ENCODE peak calls at places on chromosomes 3 and 15, in ten cellular contexts. B is iris pigment epithelial cell; J is stimulated activated CD8-positive, alpha-beta memory T cell treated with anti-CD3 and anti-CD28 coated beads, Interleukin-15, amount 100 ng/mL, for 24 hours; Q is activated CD8-positive, alpha-beta memory T cell treated with anti-CD3 and anti-CD28 coated beads for 48 hours; U is islet precursor cell; E is SW480; Y is retinal pigment epithelial cell; G is activated naive CD4-positive, alpha-beta T cell treated with anti-CD3 and anti-CD28 coated beads, Interleukin-2, amount 50 U/mL, for 16 hours; W is brain microvascular endothelial cell; Z is T-helper 1 cell. T is an unnamed sample.

GRCh38 chr3:42937334-42937733 is 31.4 kb downstream of the ZNF662 start:
- DNase-seq in B (no peak), J (no peak), Q (no peak), U (no peak), E (no peak), Y (no peak), G (no peak), W (no peak), Z (no peak), T (no peak)

GRCh38 chr3:4396006-4396405 is 71.1 kb downstream of the SUMF1 start:
- DNase-seq in B (no peak), J (no peak), Q (no peak), U (no peak), E (no peak), Y (no peak), G (no peak), W (no peak), Z (no peak), T (no peak)

GRCh38 chr15:66400351-66400774 is 13.7 kb downstream of the MAP2K1 start:
- DNase-seq in B (peak), J (no peak), Q (no peak), U (no peak), E (no peak), Y (no peak), G (no peak), W (peak), Z (no peak), T (no peak)

GRCh38 chr3:123449986-123450474 is 1.1 kb upstream of the ADCY5 start:
- DNase-seq in B (peak), J (no peak), Q (no peak), U (peak), E (no peak), Y (no peak), G (no peak), W (no peak), Z (no peak), T (no peak)

GRCh38 chr3:57659810-57660439 is 33.0 kb downstream of the DENND6A start:
- DNase-seq in B (peak), J (no peak), Q (no peak), U (no peak), E (no peak), Y (no peak), G (no peak), W (no peak), Z (no peak), T (no peak)

GRCh38 chr3:13624671-13625125 is 75.8 kb downstream of the FBLN2 start:
- DNase-seq in B (no peak), J (no peak), Q (no peak), U (no peak), E (no peak), Y (no peak), G (no peak), W (no peak), Z (no peak), T (no peak)

GRCh38 chr3:107987036-107987557 is 103.7 kb downstream of the CD47 start:
- DNase-seq in B (peak), J (no peak), Q (no peak), U (no peak), E (peak), Y (peak), G (no peak), W (peak), Z (no peak), T (peak)

GRCh38 chr3:7978104-7978457 is 523.5 kb upstream of the LMCD1 start:
- DNase-seq in B (no peak), J (no peak), Q (no peak), U (no peak), E (no peak), Y (no peak), G (no peak), W (no peak), Z (no peak), T (no peak)

GRCh38 chr3:136994772-136995516 is 37.2 kb downstream of the IL20RB start:
- DNase-seq in B (peak), J (no peak), Q (no peak), U (no peak), E (no peak), Y (peak), G (no peak), W (peak), Z (no peak), T (peak)

GRCh38 chr3:185986201-185986600 is 48.4 kb upstream of the TRA2B start:
- DNase-seq in B (no peak), J (no peak), Q (no peak), U (peak), E (no peak), Y (no peak), G (no peak), W (no peak), Z (no peak), T (no peak)

GRCh38 chr15:59456114-59456513 is 18.1 kb downstream of the FAM81A start:
- DNase-seq in B (no peak), J (no peak), Q (no peak), U (no peak), E (peak), Y (no peak), G (no peak), W (no peak), Z (no peak), T (no peak)

GRCh38 chr15:99099661-99100060 is 5.2 kb upstream of the SYNM start:
- DNase-seq in B (no peak), J (no peak), Q (no peak), U (peak), E (no peak), Y (no peak), G (no peak), W (no peak), Z (no peak), T (no peak)

GRCh38 chr15:99613887-99614642 is 48.3 kb downstream of the MEF2A start:
- DNase-seq in B (peak), J (no peak), Q (no peak), U (no peak), E (no peak), Y (no peak), G (no peak), W (no peak), Z (no peak), T (no peak)

GRCh38 chr15:42373274-42373673 is 14.0 kb downstream of the CAPN3 start:
- DNase-seq in B (no peak), J (no peak), Q (no peak), U (no peak), E (no peak), Y (no peak), G (no peak), W (no peak), Z (no peak), T (no peak)

GRCh38 chr3:67976683-67977082 is 322.3 kb upstream of the SUCLG2 start:
- DNase-seq in B (peak), J (no peak), Q (no peak), U (no peak), E (no peak), Y (no peak), G (no peak), W (no peak), Z (no peak), T (no peak)

GRCh38 chr3:134294302-134294925 is 43.8 kb upstream of the RYK start:
- DNase-seq in B (no peak), J (no peak), Q (peak), U (no peak), E (no peak), Y (no peak), G (peak), W (no peak), Z (no peak), T (no peak)

GRCh38 chr3:45599424-45599886 is 4.9 kb downstream of the LIMD1 start:
- DNase-seq in B (no peak), J (no peak), Q (no peak), U (no peak), E (no peak), Y (no peak), G (no peak), W (no peak), Z (no peak), T (no peak)

T was measured in epithelial cell of proximal tubule.